ENCODE peak calls at places on chromosomes 16 and 17, in five cellular contexts. One of them, this sample, is unnamed.

GRCh38 chr16:80459331-80459777 is 81.4 kb upstream of the DYNLRB2 start:
- DNase-seq in uterus: no peak
- DNase-seq in heart right ventricle: no peak
- DNase-seq in neural crest cell: no peak
- DNase-seq in dorsolateral prefrontal cortex: no peak
- DNase-seq in this sample: no peak

GRCh38 chr17:30021708-30022317 is 80.4 kb downstream of the EFCAB5 start:
- DNase-seq in dorsolateral prefrontal cortex: no peak
- DNase-seq in heart right ventricle: no peak
- DNase-seq in neural crest cell: peak; percentile 31
- DNase-seq in uterus: no peak
- DNase-seq in this sample: peak; percentile 14

GRCh38 chr16:59060212-59060611 is 326.1 kb upstream of the GOT2 start:
- DNase-seq in dorsolateral prefrontal cortex: no peak
- DNase-seq in heart right ventricle: no peak
- DNase-seq in neural crest cell: no peak
- DNase-seq in uterus: no peak
- DNase-seq in this sample: no peak

GRCh38 chr16:22183901-22184614 is 21.8 kb downstream of the SDR42E2 start:
- DNase-seq in heart right ventricle: no peak
- DNase-seq in neural crest cell: no peak
- DNase-seq in uterus: no peak
- DNase-seq in dorsolateral prefrontal cortex: no peak
- DNase-seq in this sample: peak; percentile 25

GRCh38 chr16:67932462-67932840 is 789 bp upstream of the CTRL start:
- DNase-seq in uterus: no peak
- DNase-seq in dorsolateral prefrontal cortex: no peak
- DNase-seq in heart right ventricle: no peak
- DNase-seq in neural crest cell: no peak
- DNase-seq in this sample: no peak

GRCh38 chr16:81480856-81481821 is 36.5 kb downstream of the CMIP start:
- DNase-seq in neural crest cell: no peak
- DNase-seq in dorsolateral prefrontal cortex: no peak
- DNase-seq in uterus: no peak
- DNase-seq in heart right ventricle: peak; percentile 51
- DNase-seq in this sample: no peak

GRCh38 chr17:71409712-71410111 is 711.1 kb upstream of the SOX9 start:
- DNase-seq in neural crest cell: no peak
- DNase-seq in dorsolateral prefrontal cortex: no peak
- DNase-seq in heart right ventricle: no peak
- DNase-seq in uterus: no peak
- DNase-seq in this sample: no peak

GRCh38 chr16:4913130-4913773 is 23.7 kb downstream of the PPL start:
- DNase-seq in dorsolateral prefrontal cortex: no peak
- DNase-seq in neural crest cell: no peak
- DNase-seq in uterus: no peak
- DNase-seq in heart right ventricle: no peak
- DNase-seq in this sample: no peak

GRCh38 chr17:32318071-32318470 is 23.9 kb downstream of the C17orf75 start:
- DNase-seq in dorsolateral prefrontal cortex: no peak
- DNase-seq in neural crest cell: no peak
- DNase-seq in uterus: no peak
- DNase-seq in heart right ventricle: no peak
- DNase-seq in this sample: no peak

GRCh38 chr17:64091116-64091515 is 38.8 kb downstream of the ERN1 start:
- DNase-seq in heart right ventricle: no peak
- DNase-seq in uterus: no peak
- DNase-seq in neural crest cell: no peak
- DNase-seq in dorsolateral prefrontal cortex: no peak
- DNase-seq in this sample: no peak

GRCh38 chr17:28371245-28372202 is at the start of gene SARM1:
- DNase-seq in neural crest cell: peak; percentile 97
- DNase-seq in uterus: peak; percentile 95
- DNase-seq in dorsolateral prefrontal cortex: peak; percentile 83
- DNase-seq in heart right ventricle: peak; percentile 90
- DNase-seq in this sample: peak; percentile 98

GRCh38 chr17:38916771-38917170 is 8.6 kb upstream of the LASP1NB start:
- DNase-seq in heart right ventricle: no peak
- DNase-seq in dorsolateral prefrontal cortex: no peak
- DNase-seq in uterus: no peak
- DNase-seq in neural crest cell: no peak
- DNase-seq in this sample: no peak

GRCh38 chr17:29140631-29141483 is 39.3 kb downstream of the MYO18A start:
- DNase-seq in neural crest cell: peak; percentile 15
- DNase-seq in dorsolateral prefrontal cortex: no peak
- DNase-seq in uterus: no peak
- DNase-seq in heart right ventricle: no peak
- DNase-seq in this sample: peak; percentile 59

GRCh38 chr17:68101075-68101991 is 65.8 kb downstream of the KPNA2 start:
- DNase-seq in neural crest cell: peak; percentile 87
- DNase-seq in uterus: peak; percentile 93
- DNase-seq in dorsolateral prefrontal cortex: peak; percentile 81
- DNase-seq in heart right ventricle: peak; percentile 92
- DNase-seq in this sample: peak; percentile 92

GRCh38 chr17:28967240-28968135 is 16.2 kb upstream of the PHF12 start:
- DNase-seq in uterus: no peak
- DNase-seq in neural crest cell: no peak
- DNase-seq in dorsolateral prefrontal cortex: no peak
- DNase-seq in heart right ventricle: no peak
- DNase-seq in this sample: peak; percentile 32

GRCh38 chr17:76631821-76632565 is 11.6 kb downstream of the ST6GALNAC1 start:
- DNase-seq in dorsolateral prefrontal cortex: no peak
- DNase-seq in uterus: no peak
- DNase-seq in heart right ventricle: no peak
- DNase-seq in neural crest cell: no peak
- DNase-seq in this sample: no peak

GRCh38 chr17:58083491-58084316 is 485 bp downstream of the DYNLL2 start:
- DNase-seq in neural crest cell: no peak
- DNase-seq in heart right ventricle: peak; percentile 77
- DNase-seq in dorsolateral prefrontal cortex: peak; percentile 52
- DNase-seq in uterus: peak; percentile 49
- DNase-seq in this sample: peak; percentile 53

GRCh38 chr17:50267074-50267841 is 7.0 kb upstream of the TMEM92 start:
- DNase-seq in dorsolateral prefrontal cortex: peak; percentile 20
- DNase-seq in uterus: peak; percentile 24
- DNase-seq in heart right ventricle: no peak
- DNase-seq in neural crest cell: no peak
- DNase-seq in this sample: no peak

GRCh38 chr17:50265212-50265611 is 9.1 kb upstream of the TMEM92 start:
- DNase-seq in uterus: peak; percentile 15
- DNase-seq in neural crest cell: no peak
- DNase-seq in heart right ventricle: no peak
- DNase-seq in dorsolateral prefrontal cortex: no peak
- DNase-seq in this sample: no peak

GRCh38 chr17:50268040-50268439 is 6.2 kb upstream of the TMEM92 start:
- DNase-seq in neural crest cell: no peak
- DNase-seq in uterus: peak; percentile 19
- DNase-seq in dorsolateral prefrontal cortex: peak; percentile 6
- DNase-seq in heart right ventricle: no peak
- DNase-seq in this sample: no peak

GRCh38 chr17:50265690-50266306 is 8.5 kb upstream of the TMEM92 start:
- DNase-seq in heart right ventricle: no peak
- DNase-seq in uterus: peak; percentile 16
- DNase-seq in neural crest cell: no peak
- DNase-seq in dorsolateral prefrontal cortex: no peak
- DNase-seq in this sample: no peak

GRCh38 chr17:50266384-50267073 is 7.7 kb upstream of the TMEM92 start:
- DNase-seq in heart right ventricle: peak; percentile 35
- DNase-seq in dorsolateral prefrontal cortex: peak; percentile 28
- DNase-seq in neural crest cell: no peak
- DNase-seq in uterus: peak; percentile 86
- DNase-seq in this sample: no peak
- TF ChIP-seq CTCF in heart right ventricle: no peak
- TF ChIP-seq CTCF in dorsolateral prefrontal cortex: no peak
- TF ChIP-seq CTCF in neural crest cell: no peak
- TF ChIP-seq CTCF in uterus: peak; percentile 25
- TF ChIP-seq CTCF in this sample: no peak

DNA sequence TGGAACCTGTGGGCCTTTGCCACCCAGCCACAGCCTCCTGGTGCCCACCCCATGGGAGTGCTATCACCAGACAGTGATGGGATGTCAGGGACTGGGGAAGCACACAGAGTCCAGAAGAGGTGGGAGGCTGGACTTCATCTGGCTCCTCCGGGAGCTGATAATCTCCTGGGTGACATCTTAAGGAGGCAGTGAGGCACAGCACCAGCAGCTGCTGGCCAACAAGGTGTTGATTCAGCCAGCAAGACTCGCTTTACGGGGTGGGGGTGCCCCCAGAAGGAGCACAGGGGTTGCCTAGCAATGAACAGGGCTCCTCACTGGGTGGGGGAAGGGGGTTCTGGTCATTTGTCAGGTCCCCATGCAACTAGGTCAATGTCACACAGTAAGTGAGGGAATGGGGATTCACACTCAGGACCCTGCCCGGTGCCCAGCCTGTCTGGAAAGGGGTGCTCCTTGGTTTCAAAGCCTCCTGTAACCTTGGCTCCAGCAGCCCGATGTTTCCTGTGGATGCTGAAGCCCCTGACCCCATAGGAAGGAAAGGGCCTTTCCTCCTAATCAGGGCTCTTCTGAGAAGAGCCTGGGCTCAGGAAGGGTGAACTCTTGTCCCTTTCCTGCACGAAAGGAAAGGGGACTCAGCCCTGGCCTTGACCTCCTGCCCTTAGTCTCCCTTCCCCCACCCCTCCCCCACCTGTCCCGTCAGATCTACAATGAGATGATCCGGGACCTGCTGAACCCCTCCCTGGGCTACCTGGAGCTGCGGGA is 17.7 kb downstream of the KIF19 start:
- DNase-seq in heart right ventricle: no peak
- DNase-seq in uterus: no peak
- DNase-seq in dorsolateral prefrontal cortex: no peak
- DNase-seq in neural crest cell: no peak
- DNase-seq in this sample: no peak
- TF ChIP-seq CTCF in heart right ventricle: no peak
- TF ChIP-seq CTCF in uterus: no peak
- TF ChIP-seq CTCF in dorsolateral prefrontal cortex: no peak
- TF ChIP-seq CTCF in neural crest cell: no peak
- TF ChIP-seq CTCF in this sample: no peak

GRCh38 chr17:48441862-48442261 is 11.8 kb upstream of the SKAP1 start:
- DNase-seq in uterus: no peak
- DNase-seq in neural crest cell: no peak
- DNase-seq in dorsolateral prefrontal cortex: no peak
- DNase-seq in heart right ventricle: no peak
- DNase-seq in this sample: no peak

GRCh38 chr17:48444531-48445247 is 14.7 kb upstream of the SKAP1 start:
- DNase-seq in heart right ventricle: no peak
- DNase-seq in neural crest cell: no peak
- DNase-seq in dorsolateral prefrontal cortex: no peak
- DNase-seq in uterus: no peak
- DNase-seq in this sample: no peak

GRCh38 chr17:48442819-48443218 is 12.8 kb upstream of the SKAP1 start:
- DNase-seq in dorsolateral prefrontal cortex: no peak
- DNase-seq in neural crest cell: no peak
- DNase-seq in uterus: no peak
- DNase-seq in heart right ventricle: no peak
- DNase-seq in this sample: no peak

GRCh38 chr17:48445248-48445620 is 15.2 kb upstream of the SKAP1 start:
- DNase-seq in uterus: no peak
- DNase-seq in neural crest cell: no peak
- DNase-seq in dorsolateral prefrontal cortex: no peak
- DNase-seq in heart right ventricle: no peak
- DNase-seq in this sample: no peak

DNA sequence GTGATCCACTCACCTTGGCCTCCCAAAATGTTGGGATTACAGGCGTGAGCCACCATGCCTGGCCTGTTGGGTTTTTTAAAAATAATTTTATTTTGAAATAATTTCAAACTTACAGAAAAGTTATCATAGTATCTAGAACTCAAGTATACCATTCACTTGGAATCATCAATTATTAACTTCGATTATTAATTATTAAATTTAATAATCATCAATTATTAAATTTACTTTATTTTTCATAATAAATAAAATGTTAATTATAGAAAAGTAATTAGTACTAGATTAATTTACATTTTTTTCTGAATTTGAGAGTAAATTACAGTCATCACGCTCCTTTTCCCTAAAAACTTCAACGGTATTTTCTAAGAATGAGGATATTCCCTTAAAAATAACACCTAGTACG is 13.7 kb upstream of the SKAP1 start:
- DNase-seq in uterus: no peak
- DNase-seq in neural crest cell: no peak
- DNase-seq in dorsolateral prefrontal cortex: no peak
- DNase-seq in heart right ventricle: no peak
- DNase-seq in this sample: no peak
- TF ChIP-seq CTCF in uterus: no peak
- TF ChIP-seq CTCF in neural crest cell: no peak
- TF ChIP-seq CTCF in dorsolateral prefrontal cortex: no peak
- TF ChIP-seq CTCF in heart right ventricle: no peak
- TF ChIP-seq CTCF in this sample: no peak

DNA sequence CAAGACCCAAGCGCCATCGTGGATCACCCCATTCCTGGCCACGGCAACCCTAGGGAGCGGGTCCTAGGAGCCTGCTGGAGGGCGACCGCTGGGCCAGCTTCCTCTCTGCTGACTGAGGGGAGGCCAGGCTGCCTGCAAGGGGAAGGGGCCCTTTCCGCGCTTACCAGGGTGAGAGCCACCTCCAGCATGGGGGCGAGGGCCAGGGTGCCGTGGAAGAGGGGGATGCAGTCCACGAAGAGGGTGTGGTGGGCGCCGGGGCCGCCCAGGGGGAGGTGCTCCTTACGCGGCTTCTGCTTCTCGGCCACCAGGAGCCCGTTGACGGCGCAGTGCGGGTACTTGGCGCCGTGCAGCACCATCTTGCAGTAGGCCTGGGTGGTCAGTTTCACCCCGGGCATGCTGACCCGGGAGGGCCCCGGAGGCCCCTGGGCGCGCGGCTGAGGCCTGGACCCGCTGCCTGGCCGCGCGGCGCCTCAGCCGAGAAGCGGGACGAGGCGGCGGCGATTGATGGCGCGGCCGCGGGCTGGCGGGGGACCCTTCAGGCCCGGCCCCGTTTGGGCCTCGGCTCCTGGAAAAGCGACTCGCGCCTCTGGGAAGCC is 345 bp downstream of the EMC8 start:
- DNase-seq in dorsolateral prefrontal cortex: peak; percentile 43
- DNase-seq in heart right ventricle: peak; percentile 34
- DNase-seq in neural crest cell: peak; percentile 22
- DNase-seq in uterus: no peak
- DNase-seq in this sample: no peak
- TF ChIP-seq CTCF in dorsolateral prefrontal cortex: no peak
- TF ChIP-seq CTCF in heart right ventricle: no peak
- TF ChIP-seq CTCF in neural crest cell: no peak
- TF ChIP-seq CTCF in uterus: no peak
- TF ChIP-seq CTCF in this sample: no peak

DNA sequence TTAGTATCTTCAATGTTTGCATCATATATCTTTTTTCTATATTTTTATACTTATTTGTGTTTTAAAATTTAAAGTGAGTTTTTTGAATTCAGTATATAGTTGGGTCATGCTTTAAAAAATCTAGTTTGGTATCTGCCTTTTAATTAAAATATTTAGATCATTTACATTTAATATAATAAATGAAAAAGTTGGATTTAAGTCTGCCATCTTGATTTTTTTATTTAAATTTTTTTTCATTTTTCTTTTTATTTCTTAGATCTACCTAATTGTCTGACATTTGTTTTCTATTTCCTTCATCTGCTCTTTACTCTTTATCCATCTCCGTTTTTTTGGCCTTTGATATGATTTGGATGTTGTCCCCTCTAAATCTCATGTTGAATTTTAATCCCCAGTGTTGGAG is 50.0 kb upstream of the N4BP1 start:
- DNase-seq in dorsolateral prefrontal cortex: no peak
- DNase-seq in uterus: no peak
- DNase-seq in neural crest cell: no peak
- DNase-seq in heart right ventricle: no peak
- DNase-seq in this sample: no peak
- TF ChIP-seq CTCF in dorsolateral prefrontal cortex: no peak
- TF ChIP-seq CTCF in uterus: no peak
- TF ChIP-seq CTCF in neural crest cell: no peak
- TF ChIP-seq CTCF in heart right ventricle: no peak
- TF ChIP-seq CTCF in this sample: no peak

GRCh38 chr17:39923836-39924690 is 3.3 kb downstream of the ORMDL3 start:
- DNase-seq in uterus: no peak
- DNase-seq in dorsolateral prefrontal cortex: no peak
- DNase-seq in neural crest cell: peak; percentile 32
- DNase-seq in heart right ventricle: no peak
- DNase-seq in this sample: peak; percentile 39
- TF ChIP-seq CTCF in uterus: no peak
- TF ChIP-seq CTCF in dorsolateral prefrontal cortex: no peak
- TF ChIP-seq CTCF in neural crest cell: peak; percentile 37
- TF ChIP-seq CTCF in heart right ventricle: no peak
- TF ChIP-seq CTCF in this sample: no peak

This sample was measured in nephron progenitor cell.